ENCODE peak calls at places on chromosomes 16 and 17, in eight cellular contexts. I is brain microvascular endothelial cell, N is PC-3, Z is body of pancreas, T is hepatocyte, Q is PC-9, Y is OCI-LY7, G is heart left ventricle. J is an unnamed sample.

GRCh38 chr16:83878838-83879237 is 20.1 kb upstream of the MLYCD start:
- DNase-seq in I (peak), N (peak), Z (no peak), T (peak), Q (peak), Y (peak), G (no peak), J (no peak)

GRCh38 chr17:45246861-45247428 is 14.9 kb downstream of the SPATA32 start:
- DNase-seq in I (no peak), N (peak), Z (no peak), T (peak), Q (no peak), Y (peak), G (no peak), J (peak)

GRCh38 chr16:66273036-66273435 is 93.5 kb upstream of the CDH5 start:
- DNase-seq in I (no peak), N (no peak), Z (no peak), T (peak), Q (no peak), Y (no peak), G (no peak), J (no peak)

GRCh38 chr16:30024451-30024850 is 1.5 kb downstream of the C16orf92 start:
- DNase-seq in I (no peak), N (no peak), Z (no peak), T (no peak), Q (no peak), Y (no peak), G (no peak), J (no peak)

GRCh38 chr16:84032458-84033178 is 10.0 kb downstream of the SLC38A8 start:
- DNase-seq in I (no peak), N (no peak), Z (no peak), T (no peak), Q (no peak), Y (no peak), G (peak), J (no peak)

GRCh38 chr17:50361561-50362480 is 11.2 kb downstream of the MRPL27 start:
- DNase-seq in I (peak), N (peak), Z (peak), T (peak), Q (peak), Y (peak), G (peak), J (no peak)

GRCh38 chr16:72760581-72760980 is 287.3 kb downstream of the ZFHX3 start:
- DNase-seq in I (no peak), N (no peak), Z (no peak), T (no peak), Q (no peak), Y (no peak), G (no peak), J (no peak)

GRCh38 chr17:6393368-6393952 is 41.5 kb downstream of the AIPL1 start:
- DNase-seq in I (no peak), N (peak), Z (no peak), T (peak), Q (no peak), Y (no peak), G (no peak), J (no peak)

GRCh38 chr17:82388223-82388921 is 16.8 kb downstream of the UTS2R start:
- DNase-seq in I (no peak), N (peak), Z (peak), T (peak), Q (no peak), Y (no peak), G (peak), J (no peak)

GRCh38 chr17:78875738-78876597 is 27.0 kb downstream of the CEP295NL start:
- DNase-seq in I (no peak), N (peak), Z (peak), T (no peak), Q (no peak), Y (no peak), G (no peak), J (no peak)

GRCh38 chr17:79907855-79908254 is 68.6 kb upstream of the CBX4 start:
- DNase-seq in I (peak), N (no peak), Z (no peak), T (peak), Q (no peak), Y (no peak), G (no peak), J (peak)

GRCh38 chr16:20900299-20901067 is at the start of the genes DCUN1D3 and LYRM1:
- DNase-seq in I (peak), N (peak), Z (peak), T (peak), Q (peak), Y (peak), G (peak), J (peak)

GRCh38 chr17:49110504-49110903 is 22.1 kb upstream of the B4GALNT2 start:
- DNase-seq in I (no peak), N (peak), Z (no peak), T (no peak), Q (peak), Y (no peak), G (no peak), J (no peak)

GRCh38 chr17:41167561-41167960 is 460 bp downstream of the KRTAP4-3 start:
- DNase-seq in I (no peak), N (no peak), Z (no peak), T (no peak), Q (no peak), Y (no peak), G (no peak), J (no peak)

GRCh38 chr17:58786586-58787295 is 31.1 kb downstream of the PPM1E start:
- DNase-seq in I (peak), N (peak), Z (peak), T (peak), Q (peak), Y (no peak), G (no peak), J (no peak)

GRCh38 chr16:77035361-77035760 is 155.6 kb upstream of the MON1B start:
- DNase-seq in I (no peak), N (no peak), Z (no peak), T (no peak), Q (no peak), Y (no peak), G (no peak), J (no peak)

GRCh38 chr16:19690196-19690595 is 27.8 kb downstream of the KNOP1 start:
- DNase-seq in I (no peak), N (no peak), Z (no peak), T (no peak), Q (no peak), Y (no peak), G (no peak), J (no peak)

GRCh38 chr16:87238371-87238715 is 78.8 kb downstream of the C16orf95 start:
- DNase-seq in I (no peak), N (no peak), Z (no peak), T (no peak), Q (no peak), Y (no peak), G (no peak), J (no peak)

GRCh38 chr16:27473101-27473900 is 71.3 kb downstream of the IL21R start:
- DNase-seq in I (no peak), N (no peak), Z (no peak), T (no peak), Q (no peak), Y (no peak), G (no peak), J (peak)

GRCh38 chr17:32519769-32520701 is 33.2 kb downstream of the CDK5R1 start:
- DNase-seq in I (no peak), N (no peak), Z (no peak), T (peak), Q (no peak), Y (no peak), G (no peak), J (peak)

GRCh38 chr16:30009990-30010816 is 624 bp downstream of the DOC2A start:
- DNase-seq in I (no peak), N (no peak), Z (no peak), T (no peak), Q (no peak), Y (no peak), G (no peak), J (no peak)

GRCh38 chr17:16178836-16179235 is 36.5 kb downstream of the NCOR1 start:
- DNase-seq in I (peak), N (peak), Z (no peak), T (no peak), Q (no peak), Y (no peak), G (no peak), J (no peak)

GRCh38 chr17:33778505-33779398 is 476.3 kb upstream of the CCL2 start:
- DNase-seq in I (peak), N (peak), Z (peak), T (peak), Q (peak), Y (peak), G (no peak), J (no peak)

GRCh38 chr17:64139542-64139941 is 9.6 kb upstream of the ERN1 start:
- DNase-seq in I (no peak), N (no peak), Z (no peak), T (no peak), Q (no peak), Y (no peak), G (no peak), J (no peak)

GRCh38 chr17:57257911-57258885 is 1.9 kb downstream of the MSI2 start:
- DNase-seq in I (no peak), N (peak), Z (no peak), T (no peak), Q (no peak), Y (peak), G (no peak), J (no peak)
- H3K27ac ChIP-seq in I (no peak), N (no peak), Z (no peak), T (peak), Q (no peak), Y (peak), G (no peak), J (peak)

DNA sequence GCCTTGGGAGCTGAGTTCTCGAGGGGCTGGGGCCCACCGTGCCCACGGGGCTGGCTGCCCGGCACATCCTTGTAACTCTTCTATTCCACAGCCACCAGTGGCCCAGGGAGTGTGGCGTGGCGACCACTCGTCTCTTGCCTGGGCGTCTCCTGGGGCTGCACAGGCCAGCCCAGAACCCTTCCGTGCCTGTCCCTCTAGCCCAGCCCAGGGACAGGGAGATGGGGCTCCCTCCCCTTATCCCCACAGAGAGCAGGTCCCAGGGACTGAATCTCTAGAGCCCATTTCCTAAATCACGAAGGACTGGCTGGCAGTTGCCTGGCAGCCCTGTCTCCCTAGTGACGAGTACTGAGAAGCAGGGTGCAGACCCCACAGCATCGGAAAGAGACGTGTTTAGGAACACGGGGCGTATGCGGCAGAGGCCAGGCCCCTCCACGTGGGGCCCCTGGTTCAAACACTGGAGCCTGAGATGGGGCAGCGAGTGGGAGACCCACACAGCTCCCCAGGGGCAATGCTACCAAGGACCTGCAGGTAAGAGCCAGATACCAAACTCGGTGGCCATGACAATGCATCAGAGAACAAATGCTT is 51.0 kb downstream of the TIMM22 start:
- DNase-seq in I (no peak), N (no peak), Z (no peak), T (no peak), Q (no peak), Y (no peak), G (peak), J (peak)
- TF ChIP-seq CTCF in I (no peak), N (no peak), Z (no peak), T (no peak), Q (no peak), Y (no peak), G (no peak), J (no peak)

GRCh38 chr17:71071041-71071440 is 901.7 kb downstream of the KCNJ2 start:
- DNase-seq in I (no peak), N (no peak), Z (no peak), T (no peak), Q (no peak), Y (no peak), G (no peak), J (no peak)
- H3K27ac ChIP-seq in I (peak), N (peak), Z (no peak), T (no peak), Q (peak), Y (no peak), G (no peak), J (no peak)

GRCh38 chr16:732936-733335 is 6.0 kb downstream of the HAGHL start:
- DNase-seq in I (no peak), N (peak), Z (no peak), T (no peak), Q (peak), Y (no peak), G (no peak), J (no peak)

GRCh38 chr16:732332-732731 is 5.4 kb downstream of the HAGHL start:
- DNase-seq in I (no peak), N (no peak), Z (no peak), T (no peak), Q (peak), Y (no peak), G (no peak), J (no peak)

GRCh38 chr16:734208-734980 is 6.4 kb downstream of the CIAO3 start:
- DNase-seq in I (no peak), N (no peak), Z (no peak), T (no peak), Q (peak), Y (no peak), G (no peak), J (no peak)

GRCh38 chr16:734981-735881 is 5.6 kb downstream of the CIAO3 start:
- DNase-seq in I (no peak), N (no peak), Z (no peak), T (no peak), Q (peak), Y (no peak), G (peak), J (peak)

DNA sequence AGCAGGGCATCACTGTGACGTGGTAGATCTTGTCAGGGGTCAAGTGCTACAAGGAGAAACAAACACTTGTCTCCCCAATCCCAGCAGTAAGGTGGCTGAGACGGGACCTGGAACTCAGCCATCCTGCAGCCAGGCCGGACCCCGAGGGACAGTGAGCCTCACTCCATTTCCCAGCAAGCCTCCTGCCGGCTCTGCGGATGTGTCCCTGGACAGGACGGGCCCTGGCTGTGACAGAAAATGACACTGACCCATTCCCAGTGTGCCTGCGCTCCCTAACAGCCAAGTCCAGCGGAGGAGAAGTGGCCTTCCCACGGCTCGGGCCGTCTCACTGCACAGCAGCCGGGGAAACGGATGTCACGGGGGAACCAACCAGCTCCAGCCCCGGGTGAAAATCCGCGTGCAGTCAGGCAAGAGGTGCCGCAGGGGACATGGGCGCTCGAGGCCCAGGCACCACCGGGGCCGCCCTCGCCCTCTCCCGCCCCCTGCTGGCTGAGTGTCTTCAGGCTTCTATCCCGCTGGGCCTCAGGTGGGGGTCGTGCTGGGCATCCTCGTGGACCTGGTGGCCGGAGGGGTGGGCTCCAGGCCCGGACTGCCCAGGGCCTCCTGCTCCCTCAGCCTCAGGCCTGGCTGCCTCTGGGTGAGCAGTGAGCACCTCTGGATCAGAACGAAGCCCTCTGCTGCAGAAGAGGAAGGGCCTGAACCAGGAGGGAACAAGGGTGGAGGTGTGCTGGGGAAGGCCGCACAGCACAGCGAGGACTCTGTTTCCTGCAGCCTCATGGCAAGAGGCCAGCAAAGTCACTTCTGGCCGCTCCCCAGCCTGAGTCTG is 6.7 kb downstream of the HAGHL start:
- DNase-seq in I (no peak), N (no peak), Z (peak), T (no peak), Q (peak), Y (no peak), G (no peak), J (peak)
- TF ChIP-seq CTCF in I (no peak), N (no peak), Z (no peak), T (peak), Q (no peak), Y (peak), G (no peak), J (peak)

GRCh38 chr16:67709050-67709449 is 10.1 kb downstream of the GFOD2 start:
- DNase-seq in I (no peak), N (no peak), Z (no peak), T (no peak), Q (no peak), Y (no peak), G (no peak), J (no peak)
- H3K27ac ChIP-seq in I (no peak), N (no peak), Z (no peak), T (no peak), Q (no peak), Y (no peak), G (no peak), J (no peak)

GRCh38 chr16:85988306-85988705 is 89.3 kb downstream of the IRF8 start:
- DNase-seq in I (no peak), N (no peak), Z (no peak), T (no peak), Q (no peak), Y (no peak), G (no peak), J (no peak)
- TF ChIP-seq CTCF in I (no peak), N (no peak), Z (no peak), T (no peak), Q (no peak), Y (no peak), G (no peak), J (no peak)

GRCh38 chr16:56514845-56515244 is 5.0 kb downstream of the BBS2 start:
- DNase-seq in I (no peak), N (peak), Z (no peak), T (no peak), Q (peak), Y (no peak), G (no peak), J (no peak)
- H3K27ac ChIP-seq in I (no peak), N (peak), Z (no peak), T (no peak), Q (peak), Y (no peak), G (no peak), J (no peak)

DNA sequence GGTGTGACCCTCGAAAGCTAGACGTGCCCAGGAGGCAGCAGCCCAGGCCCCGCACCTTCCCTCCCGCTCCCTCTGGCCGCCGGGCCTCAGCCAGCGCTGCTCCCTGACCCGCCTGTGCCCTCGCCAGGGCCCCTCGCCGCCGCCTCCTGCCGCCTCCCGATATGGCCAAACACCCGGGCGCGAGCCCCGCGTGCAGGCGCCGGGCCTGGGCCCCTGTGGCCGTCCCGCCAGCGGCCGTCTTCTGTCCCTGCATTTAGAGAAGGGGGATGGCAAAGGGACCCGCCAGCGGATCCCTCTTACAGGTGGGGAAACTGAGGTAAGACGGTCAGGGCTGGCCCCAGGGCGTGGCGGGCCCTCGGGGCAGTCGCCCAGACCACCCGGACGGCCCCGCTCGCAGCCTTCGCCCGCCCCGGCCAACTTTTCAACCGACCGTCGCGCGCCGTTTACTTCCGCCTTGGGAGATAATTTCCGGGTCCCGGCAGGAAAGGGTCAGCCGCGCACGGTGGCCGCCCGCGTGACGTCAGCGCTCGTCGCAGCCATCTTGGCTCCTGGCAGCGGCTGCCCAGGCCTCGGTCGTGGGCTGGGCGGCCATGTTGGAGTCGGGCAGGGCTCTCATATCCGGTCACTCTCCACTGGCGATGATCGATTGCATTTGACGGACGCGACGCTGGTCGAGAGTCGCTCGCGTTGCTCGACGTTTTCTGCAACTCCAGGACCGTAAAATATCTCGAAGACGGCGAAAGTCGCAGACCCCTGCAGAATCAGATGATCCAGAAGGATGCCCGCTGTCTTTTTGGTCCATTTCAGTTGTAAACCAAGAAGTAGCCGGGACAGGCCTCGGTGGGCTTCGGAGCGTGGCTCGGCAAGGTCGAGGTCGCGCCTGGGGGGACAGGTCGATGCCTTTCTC is 7.1 kb upstream of the GNG13 start:
- DNase-seq in I (peak), N (peak), Z (peak), T (peak), Q (peak), Y (peak), G (peak), J (peak)
- TF ChIP-seq CTCF in I (no peak), N (no peak), Z (no peak), T (no peak), Q (no peak), Y (no peak), G (no peak), J (no peak)

GRCh38 chr16:23131841-23132576 is 17.2 kb downstream of the USP31 start:
- DNase-seq in I (no peak), N (no peak), Z (no peak), T (no peak), Q (no peak), Y (peak), G (no peak), J (no peak)

GRCh38 chr16:23131436-23131835 is 17.8 kb downstream of the USP31 start:
- DNase-seq in I (no peak), N (no peak), Z (no peak), T (no peak), Q (no peak), Y (no peak), G (no peak), J (no peak)

GRCh38 chr16:23132921-23133532 is 16.2 kb downstream of the USP31 start:
- DNase-seq in I (no peak), N (no peak), Z (no peak), T (no peak), Q (no peak), Y (no peak), G (peak), J (no peak)

GRCh38 chr16:23137256-23137655 is 12.0 kb downstream of the USP31 start:
- DNase-seq in I (no peak), N (no peak), Z (no peak), T (no peak), Q (no peak), Y (no peak), G (no peak), J (no peak)

DNA sequence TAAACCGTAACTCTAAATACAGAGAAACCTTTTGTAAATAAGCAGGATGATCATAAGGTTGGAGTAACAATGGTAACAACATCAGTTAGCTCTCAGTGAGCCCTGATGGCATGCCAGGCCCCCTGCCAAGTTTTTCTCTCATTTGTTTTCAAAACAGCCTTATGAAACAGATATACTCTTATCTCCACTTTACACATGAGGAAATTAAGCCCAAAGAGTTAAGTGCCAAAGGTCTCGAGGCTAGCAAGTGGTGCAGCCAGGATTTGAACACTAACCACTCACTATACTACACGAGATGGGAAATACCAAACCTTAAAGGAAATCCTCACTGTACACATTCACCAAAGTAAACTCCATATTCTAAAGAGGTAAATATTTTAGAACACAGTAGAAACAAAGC is 15.0 kb downstream of the USP31 start:
- DNase-seq in I (peak), N (no peak), Z (peak), T (no peak), Q (no peak), Y (no peak), G (peak), J (no peak)
- H3K27ac ChIP-seq in I (no peak), N (no peak), Z (no peak), T (no peak), Q (no peak), Y (no peak), G (peak), J (no peak)

J was measured in spleen.